ENCODE peak calls at places on chromosomes 4 and X, in seven cellular contexts. Q is GM13976, C is HFF-Myc, R is ovary, J is psoas muscle, M is fibroblast of pulmonary artery, H is neural crest cell. X is an unnamed sample.

GRCh38 chr4:143616771-143617170 is 83.7 kb downstream of the FREM3 start:
- DNase-seq in H (no peak), C (peak; percentile 14), J (no peak), Q (peak; percentile 35), M (no peak), R (no peak), X (no peak)

GRCh38 chrX:150148749-150149672 is 210.7 kb upstream of the EOLA2 start:
- DNase-seq in J (no peak), M (peak; percentile 8), R (no peak), C (no peak), H (no peak), Q (no peak), X (no peak)

GRCh38 chrX:31147175-31147574 is 75.3 kb upstream of the FTHL17 start:
- DNase-seq in Q (no peak), R (no peak), J (no peak), M (no peak), H (no peak), C (no peak), X (peak; percentile 12)

GRCh38 chr4:20288846-20289512 is 37.3 kb downstream of the SLIT2 start:
- DNase-seq in M (peak; percentile 35), Q (no peak), H (no peak), J (no peak), R (no peak), C (no peak), X (no peak)

GRCh38 chr4:118729287-118730286 is 44.4 kb downstream of the METTL14 start:
- DNase-seq in H (no peak), M (peak; percentile 65), R (no peak), Q (no peak), C (no peak), J (no peak), X (no peak)

GRCh38 chrX:50180073-50180940 is 20.5 kb downstream of the AKAP4 start:
- DNase-seq in R (no peak), J (no peak), M (no peak), C (no peak), H (no peak), Q (no peak), X (no peak)

GRCh38 chr4:86757468-86757867 is 91.7 kb downstream of the SLC10A6 start:
- DNase-seq in J (no peak), H (no peak), Q (no peak), M (no peak), C (no peak), R (no peak), X (no peak)

GRCh38 chrX:151516538-151517187 is 46.8 kb upstream of the PASD1 start:
- DNase-seq in M (no peak), Q (no peak), J (no peak), C (no peak), H (no peak), R (no peak), X (no peak)

GRCh38 chr4:188956566-188956965 is 817.3 kb downstream of the TRIML1 start:
- DNase-seq in R (no peak), J (no peak), Q (no peak), C (no peak), M (no peak), H (no peak), X (no peak)

GRCh38 chr4:879730-880079 is 52.4 kb downstream of the GAK start:
- DNase-seq in J (no peak), R (no peak), Q (peak; percentile 81), M (no peak), C (no peak), H (no peak), X (no peak)

GRCh38 chrX:17373337-17373736 is 1.7 kb upstream of the NHS start:
- DNase-seq in M (no peak), R (no peak), Q (no peak), J (no peak), C (no peak), H (no peak), X (no peak)

GRCh38 chr4:89000844-89001360 is 56.1 kb downstream of the FAM13A start:
- DNase-seq in Q (no peak), C (peak; percentile 51), M (peak; percentile 70), H (no peak), R (no peak), J (no peak), X (no peak)

GRCh38 chrX:87961471-87961870 is 443.9 kb downstream of the KLHL4 start:
- DNase-seq in Q (no peak), M (no peak), R (no peak), J (no peak), H (no peak), C (no peak), X (no peak)

GRCh38 chrX:11406109-11406755 is 113.0 kb downstream of the AMELX start:
- DNase-seq in Q (no peak), H (no peak), J (no peak), C (no peak), M (no peak), R (no peak), X (no peak)

GRCh38 chrX:149010026-149010898 is 494.8 kb downstream of the IDS start:
- DNase-seq in Q (no peak), C (no peak), H (no peak), R (no peak), M (no peak), J (no peak), X (no peak)

GRCh38 chr4:15673337-15673736 is 8.3 kb upstream of the FAM200B start:
- DNase-seq in M (no peak), H (no peak), J (no peak), R (no peak), Q (no peak), C (no peak), X (no peak)

GRCh38 chr4:183435803-183436202 is 8.6 kb upstream of the CDKN2AIP start:
- DNase-seq in H (no peak), C (no peak), M (no peak), J (no peak), R (peak; percentile 7), Q (no peak), X (no peak)

GRCh38 chr4:13597604-13598003 is 29.9 kb downstream of the BOD1L1 start:
- DNase-seq in C (no peak), M (peak; percentile 5), Q (no peak), J (no peak), R (no peak), H (no peak), X (no peak)

GRCh38 chrX:150216716-150217115 is 146.4 kb upstream of the MAMLD1 start:
- DNase-seq in J (no peak), H (no peak), C (no peak), Q (no peak), R (peak; percentile 21), M (no peak), X (no peak)

GRCh38 chr4:8320386-8320750 is 50.8 kb downstream of the HTRA3 start:
- DNase-seq in J (peak; percentile 39), R (peak; percentile 36), H (no peak), C (no peak), M (no peak), Q (no peak), X (no peak)
- TF ChIP-seq CTCF in J (no peak), R (no peak), H (no peak), C (peak; percentile 13), M (peak; percentile 26), Q (no peak), X (no peak)

DNA sequence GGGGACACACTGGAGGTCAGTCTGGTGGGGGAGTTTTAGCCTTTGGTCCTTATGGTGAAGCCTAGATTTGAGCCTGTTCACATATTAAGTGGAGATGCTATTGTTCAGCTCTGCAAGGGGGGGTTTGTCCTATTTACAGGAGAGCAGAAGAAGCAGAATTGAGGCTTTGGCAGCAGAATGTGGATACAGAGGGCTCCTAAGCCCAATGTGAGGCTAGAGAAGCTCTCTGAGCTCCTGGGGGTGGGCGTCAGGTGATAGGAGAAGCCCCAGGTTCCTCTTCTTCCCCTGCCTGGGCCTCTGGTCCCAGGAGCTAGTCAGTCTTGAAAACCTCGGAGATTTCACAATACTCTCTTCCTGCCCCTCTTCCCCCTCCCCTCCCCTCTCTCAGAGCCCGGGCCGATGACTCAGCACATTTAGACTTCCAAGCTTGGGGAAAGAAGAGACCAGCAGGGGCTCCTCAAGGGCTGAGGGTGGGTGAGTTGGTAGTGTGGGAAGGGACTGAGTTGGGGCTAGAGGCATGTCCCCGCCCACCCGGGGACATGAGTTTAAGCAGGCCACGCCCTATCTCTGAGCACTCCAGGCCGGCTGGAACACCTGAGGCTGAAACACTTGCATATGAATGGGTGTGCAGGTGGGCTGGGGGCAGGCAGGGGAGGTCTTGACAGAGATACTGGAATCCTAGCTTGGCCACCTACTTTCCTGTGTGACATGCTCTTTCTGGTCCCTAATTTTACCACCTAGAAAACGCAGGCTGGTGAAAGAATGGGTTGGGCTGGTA is 3.4 kb downstream of the TFE3 start:
- DNase-seq in Q (no peak), J (peak; percentile 81), R (peak; percentile 75), C (peak; percentile 63), H (peak; percentile 40), M (peak; percentile 94), X (peak; percentile 26)
- TF ChIP-seq CTCF in Q (no peak), J (no peak), R (no peak), C (no peak), H (no peak), M (no peak), X (no peak)

GRCh38 chr4:151455212-151455611 is 46.2 kb downstream of the FHIP1A start:
- DNase-seq in J (no peak), C (no peak), M (no peak), Q (no peak), R (no peak), H (no peak), X (no peak)
- TF ChIP-seq CTCF in J (peak; percentile 18), C (no peak), M (no peak), Q (no peak), R (no peak), H (no peak), X (no peak)

GRCh38 chr4:99120501-99120900 is 23.6 kb downstream of the ADH4 start:
- DNase-seq in R (no peak), H (no peak), C (no peak), Q (no peak), J (no peak), M (no peak), X (no peak)

GRCh38 chr4:99117876-99118693 is 26.0 kb downstream of the ADH4 start:
- DNase-seq in H (no peak), R (no peak), J (no peak), C (peak; percentile 17), Q (peak; percentile 32), M (peak; percentile 55), X (no peak)
- TF ChIP-seq CTCF in H (peak; percentile 61), R (no peak), J (peak; percentile 44), C (no peak), Q (peak; percentile 25), M (peak; percentile 44), X (no peak)

DNA sequence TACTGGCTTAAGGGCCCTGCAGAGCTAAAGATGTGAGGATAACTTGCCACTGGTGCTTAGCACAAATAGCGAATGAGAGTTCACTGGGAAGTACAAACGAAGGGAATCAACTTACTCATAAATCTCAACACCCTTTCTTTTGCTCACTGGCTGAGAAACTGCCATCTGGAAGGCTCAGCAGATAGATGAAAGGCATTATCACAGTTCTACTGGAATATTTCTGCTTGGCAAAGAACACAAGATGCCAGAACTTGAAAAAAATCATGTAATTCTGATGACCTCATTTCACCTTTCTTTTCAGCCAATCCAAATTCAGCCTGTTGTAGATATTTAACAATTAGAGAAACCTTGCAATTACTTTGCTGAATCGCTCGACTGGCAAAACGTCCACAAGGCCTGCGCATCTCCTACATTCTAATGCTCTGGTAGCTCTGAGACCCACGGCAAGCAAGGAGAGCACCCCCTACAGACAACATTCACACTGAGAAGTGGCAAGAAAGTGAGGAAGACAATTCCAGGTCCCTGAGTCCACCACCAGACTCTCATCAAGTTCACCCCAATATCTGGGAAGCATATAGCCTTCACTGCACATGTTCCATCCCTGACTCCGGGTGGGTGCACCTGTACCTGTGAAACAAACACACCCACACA is 27.5 kb downstream of the TSPAN5 start:
- DNase-seq in M (no peak), C (no peak), H (no peak), Q (no peak), J (no peak), R (no peak), X (no peak)
- TF ChIP-seq CTCF in M (peak; percentile 10), C (no peak), H (no peak), Q (no peak), J (no peak), R (no peak), X (no peak)